ENCODE peak calls at places on chromosomes 1 and 21, in eight cellular contexts. E is fibroblast of lung, I is NT2/D1, A is IMR-90, W is HCT116, S is mesenchymal stem cell, X is mammary epithelial cell, K is H9. B is an unnamed sample.
A peak's percentile ranks its signal among the peaks of the same experiment; 100 is the strongest.

GRCh38 chr1:110339427-110340206 is 440 bp downstream of the RBM15 start:
- DNase-seq in E (peak; percentile 50), I (peak; percentile 18), A (peak; percentile 54), W (no peak), S (peak; percentile 73), X (no peak), K (no peak), B (peak; percentile 61)

GRCh38 chr1:28236656-28237331 is 870 bp downstream of the ATP5IF1 start:
- DNase-seq in E (no peak), I (no peak), A (no peak), W (no peak), S (no peak), X (no peak), K (no peak), B (no peak)

GRCh38 chr1:53582211-53583020 is 123.2 kb downstream of the DMRTB1 start:
- DNase-seq in E (no peak), I (no peak), A (no peak), W (no peak), S (no peak), X (no peak), K (no peak), B (no peak)

GRCh38 chr1:47617381-47618221 is 179.8 kb downstream of the FOXD2 start:
- DNase-seq in E (no peak), I (no peak), A (no peak), W (no peak), S (no peak), X (no peak), K (no peak), B (no peak)

GRCh38 chr1:150477733-150478132 is 9.5 kb upstream of the TARS2 start:
- DNase-seq in E (peak; percentile 50), I (no peak), A (peak; percentile 85), W (no peak), S (peak; percentile 73), X (peak; percentile 92), K (no peak), B (peak; percentile 36)

GRCh38 chr1:81920245-81920740 is 119.6 kb downstream of the ADGRL2 start:
- DNase-seq in E (peak; percentile 74), I (peak; percentile 92), A (peak; percentile 74), W (no peak), S (peak; percentile 86), X (peak; percentile 28), K (peak; percentile 79), B (no peak)

GRCh38 chr1:29406814-29407213 is 170.5 kb downstream of the PTPRU start:
- DNase-seq in E (no peak), I (no peak), A (no peak), W (no peak), S (no peak), X (no peak), K (peak; percentile 8), B (no peak)

GRCh38 chr1:47969478-47969877 is 27.7 kb downstream of the TRABD2B start:
- DNase-seq in E (no peak), I (no peak), A (no peak), W (no peak), S (no peak), X (no peak), K (no peak), B (no peak)

GRCh38 chr1:116289219-116289618 is 83.8 kb upstream of the ATP1A1 start:
- DNase-seq in E (no peak), I (no peak), A (no peak), W (no peak), S (no peak), X (peak; percentile 56), K (no peak), B (no peak)

GRCh38 chr1:22969224-22969829 is 3.3 kb downstream of the LACTBL1 start:
- DNase-seq in E (peak; percentile 68), I (no peak), A (peak; percentile 90), W (no peak), S (peak; percentile 76), X (peak; percentile 59), K (no peak), B (peak; percentile 89)

GRCh38 chr1:109564189-109564878 is 15.9 kb downstream of the GNAI3 start:
- DNase-seq in E (no peak), I (no peak), A (no peak), W (no peak), S (no peak), X (no peak), K (no peak), B (no peak)

GRCh38 chr1:196309386-196309785 is 298.9 kb downstream of the KCNT2 start:
- DNase-seq in E (peak; percentile 30), I (no peak), A (peak; percentile 68), W (peak; percentile 27), S (peak; percentile 57), X (peak; percentile 21), K (no peak), B (peak; percentile 49)

GRCh38 chr1:207361910-207362309 is 40.4 kb downstream of the CD55 start:
- DNase-seq in E (no peak), I (no peak), A (peak; percentile 23), W (no peak), S (no peak), X (no peak), K (no peak), B (peak; percentile 43)

GRCh38 chr1:91700332-91700731 is 185.6 kb downstream of the TGFBR3 start:
- DNase-seq in E (peak; percentile 32), I (no peak), A (peak; percentile 59), W (no peak), S (peak; percentile 21), X (no peak), K (no peak), B (no peak)

GRCh38 chr1:226751687-226752086 is 12.6 kb upstream of the ITPKB start:
- DNase-seq in E (no peak), I (no peak), A (no peak), W (no peak), S (no peak), X (no peak), K (no peak), B (no peak)

GRCh38 chr21:45640001-45640887 is 3.3 kb upstream of the PCBP3 start:
- DNase-seq in E (no peak), I (no peak), A (no peak), W (no peak), S (no peak), X (no peak), K (no peak), B (no peak)

GRCh38 chr1:9825101-9826074 is 1.6 kb upstream of the CLSTN1 start:
- DNase-seq in E (peak; percentile 75), I (peak; percentile 40), A (peak; percentile 51), W (peak; percentile 77), S (peak; percentile 63), X (peak; percentile 99), K (peak; percentile 87), B (peak; percentile 55)

GRCh38 chr21:30072496-30072895 is 94.1 kb downstream of the CLDN17 start:
- DNase-seq in E (peak; percentile 0), I (peak; percentile 95), A (no peak), W (no peak), S (no peak), X (peak; percentile 66), K (peak; percentile 78), B (no peak)

GRCh38 chr1:92748138-92748537 is 36.8 kb downstream of the EVI5 start:
- DNase-seq in E (no peak), I (no peak), A (no peak), W (no peak), S (no peak), X (no peak), K (no peak), B (no peak)

GRCh38 chr1:57911427-57911826 is 487.6 kb upstream of the DAB1 start:
- DNase-seq in E (no peak), I (no peak), A (no peak), W (no peak), S (no peak), X (no peak), K (no peak), B (no peak)
- H3K9ac ChIP-seq in E (no peak overlapping the region), I (no peak overlapping the region), A (no peak overlapping the region), W (no peak overlapping the region), S (no peak overlapping the region), X (no peak overlapping the region), K (no peak overlapping the region), B (no peak overlapping the region)

GRCh38 chr1:39508857-39509305 is 17.4 kb downstream of the BMP8A start:
- DNase-seq in E (peak; percentile 47), I (no peak), A (no peak), W (no peak), S (no peak), X (peak; percentile 45), K (no peak), B (no peak)

GRCh38 chr1:39505289-39505688 is 13.9 kb downstream of the BMP8A start:
- DNase-seq in E (no peak), I (no peak), A (no peak), W (no peak), S (no peak), X (no peak), K (no peak), B (no peak)

GRCh38 chr1:39507230-39507928 is 15.9 kb downstream of the BMP8A start:
- DNase-seq in E (no peak), I (peak; percentile 36), A (no peak), W (no peak), S (peak; percentile 53), X (no peak), K (peak; percentile 65), B (no peak)

GRCh38 chr1:39509360-39510009 is 18.0 kb downstream of the BMP8A start:
- DNase-seq in E (peak; percentile 62), I (no peak), A (peak; percentile 38), W (no peak), S (no peak), X (peak; percentile 66), K (no peak), B (no peak)

DNA sequence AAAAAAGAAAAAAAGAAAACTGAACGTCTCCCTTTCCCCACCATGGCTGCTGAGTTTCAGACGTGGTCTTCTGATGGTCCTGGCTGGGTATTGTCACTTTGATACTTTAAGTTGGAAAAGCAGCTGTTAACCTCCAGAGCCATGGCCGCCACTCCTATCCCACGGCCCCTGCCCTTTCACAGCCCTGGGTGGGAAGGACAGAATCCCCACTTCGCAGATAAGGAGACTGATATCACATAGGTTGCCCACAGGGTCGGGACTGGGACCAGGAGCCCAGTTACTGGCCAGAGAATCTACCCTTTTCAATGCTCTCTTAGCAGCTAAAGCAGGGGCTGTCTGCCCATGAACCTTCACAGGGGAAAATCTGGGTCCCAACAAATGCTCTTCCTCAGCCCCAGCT is 16.8 kb downstream of the BMP8A start:
- DNase-seq in E (no peak), I (no peak), A (no peak), W (no peak), S (no peak), X (no peak), K (no peak), B (no peak)
- H3K9ac ChIP-seq in E (no peak overlapping the region), I (no peak overlapping the region), A (no peak overlapping the region), W (no peak overlapping the region), S (no peak overlapping the region), X (no peak overlapping the region), K (no peak overlapping the region), B (no peak overlapping the region)

DNA sequence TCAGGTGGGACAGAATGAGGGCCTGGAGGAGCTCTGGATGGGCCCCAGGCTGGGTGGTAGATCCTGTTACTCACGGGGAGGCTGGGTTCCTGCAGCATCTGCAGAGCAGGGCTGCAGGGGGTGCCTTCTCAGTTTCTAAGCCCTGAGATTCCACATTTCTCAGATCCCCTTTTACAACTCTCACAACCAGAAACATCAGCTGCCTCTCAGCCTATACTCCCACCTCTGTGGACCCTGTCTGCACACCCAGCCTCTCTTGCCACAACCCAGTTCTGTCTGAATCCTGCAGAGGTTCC is 56.8 kb upstream of the NEK2 start:
- DNase-seq in E (no peak), I (no peak), A (no peak), W (no peak), S (no peak), X (no peak), K (no peak), B (no peak)
- H3K9ac ChIP-seq in E (no peak overlapping the region), I (no peak overlapping the region), A (no peak overlapping the region), W (no peak overlapping the region), S (no peak overlapping the region), X (no peak overlapping the region), K (no peak overlapping the region), B (no peak overlapping the region)

GRCh38 chr1:59083946-59084865 is 212.7 kb upstream of the FGGY start:
- DNase-seq in E (peak; percentile 70), I (no peak), A (peak; percentile 41), W (no peak), S (no peak), X (peak; percentile 46), K (peak; percentile 66), B (peak; percentile 67)
- H3K9ac ChIP-seq in E (no peak overlapping the region), I (no peak overlapping the region), A (no peak overlapping the region), W (no peak overlapping the region), S (peak overlapping the region; percentile 61), X (no peak overlapping the region), K (no peak overlapping the region), B (peak overlapping the region; percentile 8)